ENCODE peak calls at places on chromosomes 3 and 15, in nine cellular contexts. R is SJSA1; C is EH; B is ACHN; N is CD8-positive, alpha-beta T cell; S is glutamatergic neuron; I is dermis blood vessel endothelial cell; D is neural progenitor cell; Q is MV-4-11. U is an unnamed sample.
A peak's percentile ranks its signal among the peaks of the same experiment; 100 is the strongest.

GRCh38 chr15:38876621-38877020 is 312.0 kb upstream of the RASGRP1 start:
- DNase-seq in Q (no peak), R (no peak), C (no peak), B (no peak), D (no peak), I (no peak), N (no peak), S (no peak), U (no peak)

GRCh38 chr3:124986153-124987143 is 51.9 kb upstream of the MUC13 start:
- DNase-seq in N (no peak), S (no peak), R (peak; percentile 90), Q (no peak), B (peak; percentile 95), C (peak; percentile 98), D (peak; percentile 59), I (peak; percentile 54), U (peak; percentile 70)

GRCh38 chr3:149547954-149548728 is 73.6 kb downstream of the TM4SF4 start:
- DNase-seq in Q (no peak), C (peak; percentile 82), B (peak; percentile 78), D (no peak), I (no peak), N (no peak), R (peak; percentile 75), S (no peak), U (peak; percentile 65)

GRCh38 chr3:187924651-187925050 is 179.4 kb upstream of the BCL6 start:
- DNase-seq in Q (no peak), I (no peak), B (no peak), S (no peak), R (no peak), C (no peak), N (no peak), D (no peak), U (no peak)

GRCh38 chr15:38041576-38041975 is 107.1 kb downstream of the TMCO5A start:
- DNase-seq in C (peak; percentile 91), R (no peak), S (no peak), B (peak; percentile 17), N (no peak), I (peak; percentile 55), Q (no peak), D (no peak), U (no peak)

GRCh38 chr3:11373235-11373634 is 101.0 kb downstream of the ATG7 start:
- DNase-seq in N (no peak), D (no peak), B (no peak), C (no peak), S (no peak), Q (no peak), I (no peak), R (no peak), U (no peak)

GRCh38 chr3:183114374-183114773 is 15.1 kb upstream of the MCCC1 start:
- DNase-seq in R (no peak), D (no peak), S (no peak), I (no peak), N (no peak), B (no peak), C (no peak), Q (peak; percentile 66), U (no peak)

GRCh38 chr15:39668457-39668856 is 87.6 kb downstream of the THBS1 start:
- DNase-seq in S (no peak), N (no peak), I (no peak), D (no peak), C (no peak), Q (no peak), R (no peak), B (no peak), U (no peak)

GRCh38 chr15:58352026-58352929 is 79.5 kb upstream of the LIPC start:
- DNase-seq in S (no peak), N (no peak), Q (no peak), I (no peak), B (no peak), C (peak; percentile 48), R (no peak), D (no peak), U (no peak)

GRCh38 chr3:69930564-69930963 is 69.0 kb upstream of the SAMMSON start:
- DNase-seq in D (no peak), B (no peak), Q (no peak), I (no peak), C (peak; percentile 31), N (no peak), R (no peak), S (no peak), U (no peak)

GRCh38 chr15:79160211-79160610 is 69.6 kb upstream of the RASGRF1 start:
- DNase-seq in C (peak; percentile 62), Q (peak; percentile 19), N (no peak), S (no peak), R (no peak), I (no peak), D (no peak), B (no peak), U (no peak)

GRCh38 chr3:128935922-128936321 is 56.5 kb downstream of the ACAD9 start:
- DNase-seq in B (no peak), Q (no peak), N (no peak), C (no peak), D (no peak), I (no peak), R (no peak), S (no peak), U (no peak)

GRCh38 chr3:61847784-61848462 is 286.6 kb downstream of the PTPRG start:
- DNase-seq in N (no peak), D (no peak), S (no peak), R (no peak), I (peak; percentile 33), B (no peak), Q (no peak), C (peak; percentile 48), U (peak; percentile 50)

GRCh38 chr15:42088801-42089640 is 5.3 kb downstream of the PLA2G4D start:
- DNase-seq in N (no peak), C (no peak), S (no peak), Q (no peak), R (no peak), I (no peak), B (no peak), D (no peak), U (no peak)

GRCh38 chr15:42820811-42821210 is 83.9 kb upstream of the CDAN1 start:
- DNase-seq in N (no peak), S (no peak), Q (peak; percentile 46), B (no peak), I (no peak), R (no peak), D (no peak), C (no peak), U (no peak)

GRCh38 chr15:25535866-25536265 is 97.0 kb upstream of the UBE3A start:
- DNase-seq in N (no peak), C (no peak), Q (peak; percentile 13), R (no peak), I (no peak), D (no peak), B (no peak), S (no peak), U (no peak)

GRCh38 chr15:61057376-61057775 is 171.7 kb downstream of the RORA start:
- DNase-seq in S (no peak), N (no peak), C (no peak), D (no peak), B (no peak), R (no peak), I (no peak), Q (no peak), U (no peak)